ENCODE peak calls at places on chromosomes 2 and 18, in four cellular contexts. W, O, G and B are unnamed samples.

GRCh38 chr2:6077585-6077984 is 385.4 kb downstream of the SOX11 start:
- DNase-seq in W (no peak), O (no peak), G (no peak), B (no peak)

GRCh38 chr2:70828914-70829824 is 6.4 kb downstream of the CD207 start:
- DNase-seq in W (no peak), O (no peak), G (no peak), B (peak)

GRCh38 chr18:47531759-47532158 is 280.3 kb upstream of the SKOR2 start:
- DNase-seq in W (no peak), O (no peak), G (no peak), B (no peak)

GRCh38 chr2:106165064-106165463 is 29.0 kb downstream of the UXS1 start:
- DNase-seq in W (no peak), O (no peak), G (no peak), B (no peak)

GRCh38 chr2:42342061-42342794 is 18.8 kb downstream of the COX7A2L start:
- DNase-seq in W (no peak), O (peak), G (no peak), B (no peak)

GRCh38 chr2:239693330-239693729 is 292.5 kb upstream of the HDAC4 start:
- DNase-seq in W (no peak), O (no peak), G (peak), B (no peak)

GRCh38 chr2:83081835-83082522 is 1377.1 kb downstream of the SUCLG1 start:
- DNase-seq in W (no peak), O (peak), G (no peak), B (peak)

GRCh38 chr2:227517724-227518123 is 45.8 kb downstream of the AGFG1 start:
- DNase-seq in W (no peak), O (no peak), G (no peak), B (no peak)

GRCh38 chr18:28065031-28065792 is 111.7 kb downstream of the CDH2 start:
- DNase-seq in W (no peak), O (peak), G (no peak), B (no peak)

GRCh38 chr2:81436256-81436655 is 1131.7 kb upstream of the LRRTM1 start:
- DNase-seq in W (no peak), O (no peak), G (no peak), B (no peak)

GRCh38 chr2:174654429-174654941 is 56.9 kb upstream of the WIPF1 start:
- DNase-seq in W (no peak), O (no peak), G (no peak), B (no peak)

GRCh38 chr2:33320573-33320972 is 155.9 kb upstream of the RASGRP3 start:
- DNase-seq in W (no peak), O (no peak), G (no peak), B (no peak)

GRCh38 chr2:239574434-239575156 is 173.8 kb upstream of the HDAC4 start:
- DNase-seq in W (no peak), O (no peak), G (no peak), B (no peak)

GRCh38 chr2:119148082-119148715 is 10.4 kb downstream of the C1QL2 start:
- DNase-seq in W (no peak), O (no peak), G (no peak), B (no peak)

GRCh38 chr2:100260712-100261620 is 61.3 kb downstream of the LONRF2 start:
- DNase-seq in W (peak), O (peak), G (peak), B (peak)

GRCh38 chr18:55402731-55403405 is 185.1 kb downstream of the TCF4 start:
- DNase-seq in W (no peak), O (no peak), G (no peak), B (no peak)

GRCh38 chr2:46400041-46400440 is 79.3 kb upstream of the TMEM247 start:
- DNase-seq in W (no peak), O (no peak), G (no peak), B (no peak)

GRCh38 chr2:151902829-151903228 is 74.6 kb upstream of the ARL5A start:
- DNase-seq in W (no peak), O (no peak), G (no peak), B (no peak)

GRCh38 chr2:28927878-28928277 is 33.4 kb downstream of the WDR43 start:
- DNase-seq in W (no peak), O (peak), G (no peak), B (no peak)

GRCh38 chr2:28348921-28349320 is 43.7 kb upstream of the FOSL2 start:
- DNase-seq in W (no peak), O (no peak), G (no peak), B (no peak)

GRCh38 chr2:126707941-126708340 is 52.0 kb downstream of the GYPC start:
- DNase-seq in W (no peak), O (no peak), G (no peak), B (no peak)

GRCh38 chr2:200159366-200159720 is 147.2 kb upstream of the SPATS2L start:
- DNase-seq in W (no peak), O (peak), G (no peak), B (no peak)

GRCh38 chr2:105380432-105381118 is 18.3 kb downstream of the FHL2 start:
- DNase-seq in W (no peak), O (no peak), G (peak), B (no peak)

GRCh38 chr2:138829326-138829725 is 49.1 kb upstream of the NXPH2 start:
- DNase-seq in W (peak), O (peak), G (no peak), B (peak)
- TF ChIP-seq CTCF in W (peak), O (peak), G (no peak), B (peak)

GRCh38 chr2:12168354-12169059 is 422.1 kb downstream of the LPIN1 start:
- DNase-seq in W (no peak), O (peak), G (no peak), B (no peak)
- TF ChIP-seq CTCF in W (no peak), O (no peak), G (no peak), B (no peak)

GRCh38 chr2:157901325-157901724 is 25.2 kb upstream of the ACVR1 start:
- DNase-seq in W (no peak), O (no peak), G (no peak), B (no peak)
- TF ChIP-seq CTCF in W (no peak), O (peak), G (no peak), B (no peak)

GRCh38 chr2:167550448-167550847 is 662.2 kb downstream of the XIRP2 start:
- DNase-seq in W (peak), O (peak), G (no peak), B (no peak)
- TF ChIP-seq CTCF in W (peak), O (peak), G (no peak), B (no peak)

DNA sequence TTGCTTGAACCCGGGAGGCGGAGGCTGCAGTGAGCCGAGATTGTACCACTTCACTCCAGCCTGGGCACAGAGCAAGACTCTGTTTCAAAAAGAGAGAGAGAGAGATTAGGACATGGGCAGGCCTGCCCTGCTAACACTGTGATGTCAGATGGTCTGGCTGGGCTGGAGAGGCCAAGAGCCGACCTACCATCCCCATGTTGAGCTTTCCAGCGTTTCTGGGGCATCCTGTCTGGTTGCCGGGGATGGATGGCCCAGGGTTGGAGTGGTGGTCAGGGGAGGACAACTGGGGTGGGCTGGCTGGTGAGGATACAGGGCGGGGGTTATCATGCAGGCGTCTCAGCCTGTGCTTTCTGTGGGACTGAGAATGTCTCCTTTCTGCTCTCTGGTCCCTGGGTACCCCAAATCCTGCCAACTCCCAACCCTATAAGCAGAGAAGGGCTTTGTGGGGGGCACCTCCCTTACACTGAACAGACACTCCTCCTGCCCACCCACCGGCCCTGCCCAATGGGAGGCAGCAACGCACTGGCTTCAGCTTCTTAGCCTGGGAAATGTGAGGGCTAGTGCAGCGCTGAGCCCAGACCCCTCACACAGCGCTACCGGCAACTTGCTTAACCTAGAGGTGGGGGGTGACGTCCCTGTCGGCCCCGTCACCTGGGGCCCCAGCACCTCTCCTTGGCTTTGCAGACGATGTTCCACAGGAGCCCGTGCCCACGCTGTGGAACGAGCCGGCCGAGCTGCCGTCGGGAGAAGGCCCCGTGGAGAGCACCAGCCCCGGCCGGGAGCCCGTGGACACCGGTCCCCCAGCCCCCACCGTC is 5.4 kb downstream of the SNORC start:
- DNase-seq in W (peak), O (no peak), G (no peak), B (peak)
- TF ChIP-seq CTCF in W (no peak), O (peak), G (no peak), B (no peak)

DNA sequence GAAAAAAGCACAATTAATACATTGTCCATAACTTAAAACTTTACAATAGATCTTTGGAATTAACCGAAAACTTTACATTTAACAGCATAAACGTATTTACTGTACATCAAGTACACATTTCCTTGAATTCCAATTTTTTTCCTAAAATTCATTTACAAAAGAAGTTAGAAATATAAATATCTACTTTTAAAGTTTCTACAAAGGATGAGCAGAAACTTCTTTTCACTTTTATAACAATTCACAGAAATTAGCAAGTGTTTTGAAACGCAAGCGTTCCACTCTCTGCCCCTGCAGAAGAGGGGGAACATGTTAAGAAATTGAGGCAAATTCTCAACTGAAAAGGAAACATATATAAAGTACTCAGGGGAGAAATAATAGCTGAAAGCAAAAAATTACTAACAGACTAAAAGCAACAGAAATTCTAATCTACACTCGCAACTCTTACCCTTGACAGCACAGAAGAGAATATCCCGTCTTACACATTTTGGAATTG is 1.5 kb downstream of the NFE2L2 start:
- DNase-seq in W (no peak), O (no peak), G (no peak), B (no peak)
- TF ChIP-seq CTCF in W (no peak), O (no peak), G (no peak), B (no peak)

DNA sequence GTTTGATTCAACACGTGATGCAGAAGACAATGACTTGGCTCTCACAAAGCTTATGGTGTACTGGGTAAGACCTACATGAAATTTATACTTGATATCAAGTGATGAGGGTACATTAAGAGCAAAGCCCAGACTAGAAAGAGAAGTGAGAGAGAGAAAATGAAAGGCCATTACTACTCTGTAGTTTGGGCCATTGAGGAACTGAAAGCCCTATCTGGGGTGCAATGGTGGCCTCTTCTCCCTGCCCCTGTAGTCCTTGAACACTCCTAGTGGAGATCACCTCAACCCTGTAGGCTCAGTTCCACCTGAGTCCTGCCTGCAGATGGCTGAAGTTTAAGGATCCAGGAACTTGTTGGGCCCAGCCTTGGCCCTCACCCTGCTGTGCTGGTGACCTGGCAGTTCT is 569.8 kb upstream of the MEX3C start:
- DNase-seq in W (peak), O (no peak), G (no peak), B (no peak)
- TF ChIP-seq CTCF in W (no peak), O (no peak), G (no peak), B (no peak)

GRCh38 chr2:204885747-204886146 is 340.5 kb downstream of the PARD3B start:
- DNase-seq in W (no peak), O (no peak), G (no peak), B (peak)
- TF ChIP-seq CTCF in W (no peak), O (no peak), G (no peak), B (peak)

DNA sequence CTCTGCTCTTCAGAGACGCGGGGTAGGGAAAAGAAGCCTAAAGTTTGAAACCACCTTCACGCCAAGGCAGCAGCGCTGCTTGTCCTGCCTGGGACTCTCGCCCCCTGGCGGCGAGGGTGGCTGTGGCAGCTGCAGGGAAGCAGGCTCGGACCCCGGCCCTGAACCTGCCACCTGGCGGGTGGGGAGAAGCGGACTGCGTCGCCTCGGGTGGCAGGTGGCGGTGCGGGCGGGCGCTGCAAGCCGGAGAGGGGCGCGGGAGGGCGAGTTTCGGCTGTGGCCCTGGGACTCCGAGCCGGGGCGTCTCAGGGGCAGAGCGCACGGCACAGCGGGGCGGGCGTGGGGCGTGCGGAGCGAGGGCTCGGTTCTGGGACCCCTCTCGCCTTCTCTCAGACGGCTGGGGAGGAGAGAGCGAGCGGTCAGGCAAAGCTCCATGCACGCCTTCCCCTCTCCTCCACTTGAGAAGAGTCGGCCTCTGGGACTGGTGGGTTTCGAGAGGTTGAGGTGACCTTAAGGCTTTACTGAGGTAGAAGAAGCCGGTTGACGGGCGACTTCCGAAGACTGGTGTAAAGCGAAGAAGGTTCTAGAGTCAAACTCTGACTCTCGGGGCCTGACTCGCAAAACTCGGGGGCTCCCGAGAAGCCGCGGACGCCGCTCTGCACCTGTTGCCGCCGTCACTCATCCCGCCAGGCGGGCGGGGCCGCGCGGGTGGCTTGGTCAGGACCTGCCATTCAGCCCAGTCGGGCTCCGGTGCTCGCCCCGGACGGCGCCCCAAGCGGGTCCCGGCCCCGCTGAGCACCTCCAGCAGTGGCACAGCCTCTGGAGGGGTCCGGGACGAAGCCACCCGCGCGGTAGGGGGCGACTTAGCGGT is 1.1 kb upstream of the BOLL start:
- DNase-seq in W (peak), O (no peak), G (no peak), B (peak)
- TF ChIP-seq CTCF in W (peak), O (peak), G (peak), B (peak)